ENCODE peak calls at places on chromosomes 3 and 15, in ten cellular contexts. Q, G, V, J, N, P, M, Y, X and T are unnamed samples.
A peak's percentile ranks its signal among the peaks of the same experiment; 100 is the strongest.

GRCh38 chr3:37982351-37982750 is 8.2 kb upstream of the VILL start:
- DNase-seq in Q (no peak), G (no peak), V (no peak), J (no peak), N (no peak), P (no peak), M (no peak), Y (no peak), X (no peak), T (no peak)

GRCh38 chr3:32226875-32227500 is 11.5 kb upstream of the CMTM8 start:
- DNase-seq in Q (no peak), G (no peak), V (no peak), J (no peak), N (peak; percentile 46), P (no peak), M (no peak), Y (no peak), X (no peak), T (no peak)

GRCh38 chr3:198097048-198097447 is 137.0 kb downstream of the LMLN start:
- DNase-seq in Q (no peak), G (no peak), V (no peak), J (no peak), N (no peak), P (no peak), M (no peak), Y (no peak), X (no peak), T (no peak)

GRCh38 chr3:97125902-97126499 is 311.6 kb downstream of the EPHA6 start:
- DNase-seq in Q (no peak), G (no peak), V (no peak), J (no peak), N (no peak), P (no peak), M (no peak), Y (no peak), X (no peak), T (no peak)

GRCh38 chr3:146780251-146780650 is 175.1 kb upstream of the PLSCR5 start:
- DNase-seq in Q (no peak), G (no peak), V (no peak), J (no peak), N (no peak), P (no peak), M (no peak), Y (no peak), X (no peak), T (no peak)

GRCh38 chr3:70308760-70309159 is 3.7 kb downstream of the MDFIC2 start:
- DNase-seq in Q (no peak), G (no peak), V (no peak), J (no peak), N (peak; percentile 12), P (peak; percentile 23), M (no peak), Y (no peak), X (no peak), T (no peak)

GRCh38 chr3:10907262-10907661 is 85.3 kb upstream of the SLC6A1 start:
- DNase-seq in Q (no peak), G (no peak), V (no peak), J (no peak), N (no peak), P (no peak), M (no peak), Y (no peak), X (no peak), T (no peak)

GRCh38 chr3:126558336-126559071 is at the start of gene C3orf22:
- DNase-seq in Q (no peak), G (no peak), V (no peak), J (no peak), N (no peak), P (peak; percentile 2), M (no peak), Y (no peak), X (peak; percentile 2), T (no peak)

GRCh38 chr3:119494597-119494996 is 3.8 kb upstream of the TIMMDC1 start:
- DNase-seq in Q (no peak), G (no peak), V (no peak), J (no peak), N (no peak), P (no peak), M (no peak), Y (no peak), X (no peak), T (no peak)

GRCh38 chr3:94928921-94929320 is 866.1 kb downstream of the NSUN3 start:
- DNase-seq in Q (no peak), G (no peak), V (no peak), J (peak; percentile 3), N (peak; percentile 50), P (no peak), M (no peak), Y (no peak), X (no peak), T (peak; percentile 90)

GRCh38 chr3:23330568-23330967 is 127.4 kb downstream of the UBE2E2 start:
- DNase-seq in Q (no peak), G (no peak), V (no peak), J (no peak), N (no peak), P (no peak), M (no peak), Y (no peak), X (no peak), T (no peak)

GRCh38 chr15:32704343-32705076 is 13.3 kb upstream of the GREM1 start:
- DNase-seq in Q (no peak), G (no peak), V (no peak), J (no peak), N (peak; percentile 70), P (no peak), M (no peak), Y (no peak), X (no peak), T (no peak)

GRCh38 chr3:126525853-126526667 is 2.1 kb downstream of the CHST13 start:
- DNase-seq in Q (no peak), G (no peak), V (no peak), J (no peak), N (no peak), P (no peak), M (no peak), Y (no peak), X (no peak), T (no peak)

GRCh38 chr3:128845695-128846491 is 33.5 kb upstream of the ACAD9 start:
- DNase-seq in Q (peak; percentile 62), G (peak; percentile 64), V (peak; percentile 94), J (peak; percentile 97), N (peak; percentile 83), P (peak; percentile 77), M (peak; percentile 68), Y (peak; percentile 46), X (peak; percentile 75), T (no peak)

GRCh38 chr3:134057006-134057832 is 27.5 kb upstream of the SLCO2A1 start:
- DNase-seq in Q (no peak), G (no peak), V (no peak), J (no peak), N (no peak), P (no peak), M (no peak), Y (no peak), X (no peak), T (peak; percentile 5)